ENCODE peak calls at places on chromosomes 5 and 9, in five cellular contexts. U is K562, P is SK-N-SH, R is HepG2, E is GM12878. C is an unnamed sample.

GRCh38 chr9:27954858-27955257 is 381.6 kb upstream of the C9orf72 start:
- DNase-seq in U (no peak), R (no peak), E (no peak), P (no peak), C (no peak)

GRCh38 chr5:163503106-163504090 is 2.0 kb upstream of the MAT2B start:
- DNase-seq in P (peak; percentile 70), R (peak; percentile 67), E (peak; percentile 43), U (peak; percentile 89), C (peak; percentile 60)

GRCh38 chr5:9265391-9266287 is 280.2 kb downstream of the SEMA5A start:
- DNase-seq in E (no peak), U (no peak), R (no peak), P (no peak), C (no peak)

GRCh38 chr5:16809816-16810502 is 126.1 kb downstream of the MYO10 start:
- DNase-seq in E (no peak), R (peak; percentile 7), P (no peak), U (no peak), C (no peak)

GRCh38 chr9:132201139-132201538 is 39.3 kb downstream of the NTNG2 start:
- DNase-seq in P (no peak), U (no peak), R (no peak), E (no peak), C (no peak)

GRCh38 chr9:124659099-124659659 is 111.9 kb downstream of the NR6A1 start:
- DNase-seq in R (peak; percentile 93), E (peak; percentile 81), P (peak; percentile 71), U (peak; percentile 97), C (peak; percentile 47)

GRCh38 chr5:134524219-134524825 is 1.1 kb upstream of the JADE2 start:
- DNase-seq in U (peak; percentile 81), E (no peak), R (no peak), P (peak; percentile 78), C (peak; percentile 39)

GRCh38 chr9:33447404-33448158 is at the start of gene AQP3:
- DNase-seq in P (peak; percentile 88), U (peak; percentile 75), E (no peak), R (peak; percentile 11), C (peak; percentile 83)

GRCh38 chr5:55650391-55650790 is 61.7 kb downstream of the SLC38A9 start:
- DNase-seq in E (no peak), P (no peak), U (no peak), R (no peak), C (no peak)

GRCh38 chr9:120830151-120830550 is 12.6 kb downstream of the PSMD5 start:
- DNase-seq in P (no peak), E (no peak), U (no peak), R (no peak), C (no peak)

GRCh38 chr5:37567566-37567965 is 188.4 kb downstream of the WDR70 start:
- DNase-seq in U (no peak), P (no peak), E (no peak), R (no peak), C (no peak)

GRCh38 chr5:80967500-80968181 is 7.5 kb downstream of the RASGRF2 start:
- DNase-seq in P (no peak), R (peak; percentile 88), E (no peak), U (no peak), C (no peak)

GRCh38 chr5:132378580-132378979 is 9.1 kb downstream of the SLC22A5 start:
- DNase-seq in P (no peak), U (no peak), R (no peak), E (no peak), C (no peak)

GRCh38 chr5:137822158-137822764 is 45.4 kb upstream of the MYOT start:
- DNase-seq in R (peak; percentile 53), U (peak; percentile 41), P (peak; percentile 60), E (no peak), C (peak; percentile 65)

GRCh38 chr9:115746496-115746895 is 407.1 kb upstream of the PAPPA start:
- DNase-seq in R (no peak), P (no peak), E (no peak), U (no peak), C (no peak)

GRCh38 chr5:128782446-128782845 is 182.8 kb upstream of the SLC27A6 start:
- DNase-seq in U (no peak), P (no peak), E (no peak), R (no peak), C (no peak)

GRCh38 chr5:159406571-159406970 is 76.3 kb upstream of the IL12B start:
- DNase-seq in U (no peak), E (no peak), R (no peak), P (no peak), C (no peak)

GRCh38 chr5:159402871-159403270 is 72.6 kb upstream of the IL12B start:
- DNase-seq in P (no peak), E (no peak), R (no peak), U (no peak), C (no peak)

GRCh38 chr5:159405611-159406031 is 75.3 kb upstream of the IL12B start:
- DNase-seq in U (no peak), E (peak; percentile 58), R (no peak), P (no peak), C (no peak)

GRCh38 chr5:159403906-159404641 is 73.8 kb upstream of the IL12B start:
- DNase-seq in P (no peak), R (no peak), U (no peak), E (no peak), C (no peak)

GRCh38 chr5:159402328-159402727 is 72.0 kb upstream of the IL12B start:
- DNase-seq in P (no peak), E (no peak), R (no peak), U (no peak), C (peak; percentile 23)
- TF ChIP-seq FOXM1 in P (no peak), E (no peak), R (no peak), U (no peak), C (no peak)

DNA sequence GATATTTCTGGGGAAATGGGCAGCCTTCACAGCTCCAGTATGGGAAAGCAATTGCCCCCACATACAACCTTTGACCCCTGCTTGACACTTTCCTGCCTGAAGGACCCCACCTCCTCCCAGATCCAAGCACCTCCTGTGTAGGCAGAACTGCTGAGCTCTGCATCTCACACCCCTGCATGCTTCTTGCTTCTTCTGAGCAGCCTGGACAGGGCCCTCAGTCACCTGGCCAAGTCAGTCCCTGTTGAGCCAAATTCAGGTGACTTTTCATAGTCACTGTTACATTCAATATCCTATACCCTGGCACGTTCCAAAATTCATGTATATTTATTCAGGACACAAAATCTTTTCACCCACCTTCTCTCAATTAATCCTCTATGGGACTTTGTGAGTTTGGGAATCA is 30.4 kb upstream of the CTSL start:
- DNase-seq in U (no peak), P (no peak), R (no peak), E (no peak), C (no peak)
- TF ChIP-seq FOXM1 in U (no peak), P (no peak), R (no peak), E (no peak), C (no peak)

GRCh38 chr5:2128696-2129340 is 246.1 kb upstream of the IRX4 start:
- DNase-seq in E (no peak), R (no peak), P (no peak), U (no peak), C (no peak)
- TF ChIP-seq FOXM1 in E (no peak), R (no peak), P (no peak), U (no peak), C (no peak)

GRCh38 chr5:98455660-98456059 is 317.8 kb upstream of the RGMB start:
- DNase-seq in P (no peak), R (no peak), E (no peak), U (no peak), C (no peak)
- TF ChIP-seq FOXM1 in P (no peak), R (no peak), E (no peak), U (no peak), C (no peak)

GRCh38 chr5:153565822-153566221 is 75.4 kb downstream of the GRIA1 start:
- DNase-seq in R (no peak), P (no peak), E (no peak), U (no peak), C (no peak)

GRCh38 chr5:153559926-153560325 is 69.5 kb downstream of the GRIA1 start:
- DNase-seq in P (no peak), R (no peak), U (no peak), E (no peak), C (no peak)

GRCh38 chr5:153562189-153562588 is 71.7 kb downstream of the GRIA1 start:
- DNase-seq in P (no peak), E (no peak), R (no peak), U (no peak), C (no peak)
- TF ChIP-seq FOXM1 in P (no peak), E (no peak), R (no peak), U (no peak), C (no peak)

C was measured in HEK293T.